ENCODE peak calls at places on chromosome 14, in ten cellular contexts. One of them, this sample, is unnamed.

GRCh38 chr14:49052516-49052915 is 533.7 kb downstream of the RPS29 start:
- DNase-seq in HepG2: no peak
- DNase-seq in testis: no peak
- DNase-seq in A549: no peak
- DNase-seq in stomach: no peak
- DNase-seq in heart left ventricle: no peak
- DNase-seq in tibial nerve: no peak
- DNase-seq in breast epithelium: no peak
- DNase-seq in HCT116: no peak
- DNase-seq in uterus: no peak
- DNase-seq in this sample: no peak

GRCh38 chr14:74911221-74911620 is 11.8 kb downstream of the RPS6KL1 start:
- DNase-seq in uterus: no peak
- DNase-seq in A549: no peak
- DNase-seq in stomach: no peak
- DNase-seq in heart left ventricle: no peak
- DNase-seq in testis: no peak
- DNase-seq in breast epithelium: no peak
- DNase-seq in tibial nerve: no peak
- DNase-seq in HepG2: no peak
- DNase-seq in HCT116: no peak
- DNase-seq in this sample: no peak

GRCh38 chr14:79989990-79990389 is 221.3 kb downstream of the DIO2 start:
- DNase-seq in tibial nerve: no peak
- DNase-seq in HepG2: no peak
- DNase-seq in breast epithelium: no peak
- DNase-seq in heart left ventricle: no peak
- DNase-seq in A549: no peak
- DNase-seq in uterus: no peak
- DNase-seq in testis: no peak
- DNase-seq in stomach: no peak
- DNase-seq in HCT116: no peak
- DNase-seq in this sample: no peak

GRCh38 chr14:88974991-88975835 is 150.8 kb downstream of the TTC8 start:
- DNase-seq in HepG2: no peak
- DNase-seq in tibial nerve: no peak
- DNase-seq in uterus: no peak
- DNase-seq in testis: peak; percentile 39
- DNase-seq in A549: no peak
- DNase-seq in heart left ventricle: no peak
- DNase-seq in breast epithelium: no peak
- DNase-seq in stomach: no peak
- DNase-seq in HCT116: no peak
- DNase-seq in this sample: peak; percentile 44

GRCh38 chr14:102451064-102451352 is 58.6 kb downstream of the ANKRD9 start:
- DNase-seq in heart left ventricle: no peak
- DNase-seq in stomach: no peak
- DNase-seq in breast epithelium: no peak
- DNase-seq in uterus: no peak
- DNase-seq in A549: no peak
- DNase-seq in testis: no peak
- DNase-seq in tibial nerve: no peak
- DNase-seq in HepG2: no peak
- DNase-seq in HCT116: no peak
- DNase-seq in this sample: no peak

GRCh38 chr14:51445001-51445390 is 204.9 kb downstream of the TMX1 start:
- DNase-seq in heart left ventricle: no peak
- DNase-seq in uterus: no peak
- DNase-seq in HepG2: no peak
- DNase-seq in testis: no peak
- DNase-seq in stomach: no peak
- DNase-seq in A549: no peak
- DNase-seq in tibial nerve: no peak
- DNase-seq in breast epithelium: no peak
- DNase-seq in HCT116: no peak
- DNase-seq in this sample: no peak

GRCh38 chr14:71658261-71658860 is 273.9 kb upstream of the RGS6 start:
- DNase-seq in HepG2: no peak
- DNase-seq in HCT116: no peak
- DNase-seq in uterus: no peak
- DNase-seq in tibial nerve: no peak
- DNase-seq in heart left ventricle: no peak
- DNase-seq in breast epithelium: no peak
- DNase-seq in A549: no peak
- DNase-seq in stomach: no peak
- DNase-seq in testis: no peak
- DNase-seq in this sample: no peak

GRCh38 chr14:68969278-68969677 is 9.8 kb downstream of the ACTN1 start:
- DNase-seq in A549: no peak
- DNase-seq in HCT116: no peak
- DNase-seq in stomach: no peak
- DNase-seq in tibial nerve: no peak
- DNase-seq in heart left ventricle: no peak
- DNase-seq in breast epithelium: no peak
- DNase-seq in uterus: no peak
- DNase-seq in testis: no peak
- DNase-seq in HepG2: no peak
- DNase-seq in this sample: no peak

GRCh38 chr14:93286212-93286890 is 46.5 kb downstream of the BTBD7 start:
- DNase-seq in A549: no peak
- DNase-seq in testis: no peak
- DNase-seq in heart left ventricle: no peak
- DNase-seq in breast epithelium: no peak
- DNase-seq in stomach: no peak
- DNase-seq in tibial nerve: no peak
- DNase-seq in HepG2: no peak
- DNase-seq in HCT116: no peak
- DNase-seq in uterus: no peak
- DNase-seq in this sample: no peak

GRCh38 chr14:58297412-58297761 is 968 bp upstream of the ARID4A start:
- DNase-seq in heart left ventricle: no peak
- DNase-seq in HCT116: no peak
- DNase-seq in breast epithelium: no peak
- DNase-seq in A549: peak; percentile 13
- DNase-seq in stomach: peak; percentile 33
- DNase-seq in HepG2: no peak
- DNase-seq in tibial nerve: no peak
- DNase-seq in testis: peak; percentile 73
- DNase-seq in uterus: no peak
- DNase-seq in this sample: no peak

GRCh38 chr14:22536853-22537338 is 52.1 kb downstream of the DAD1 start:
- DNase-seq in A549: peak; percentile 90
- DNase-seq in HepG2: no peak
- DNase-seq in breast epithelium: no peak
- DNase-seq in tibial nerve: no peak
- DNase-seq in testis: no peak
- DNase-seq in uterus: peak; percentile 93
- DNase-seq in heart left ventricle: peak; percentile 85
- DNase-seq in stomach: peak; percentile 55
- DNase-seq in HCT116: peak; percentile 82
- DNase-seq in this sample: peak; percentile 67

GRCh38 chr14:20667957-20668356 is 16.4 kb upstream of the RNASE4 start:
- DNase-seq in heart left ventricle: no peak
- DNase-seq in HepG2: no peak
- DNase-seq in A549: no peak
- DNase-seq in breast epithelium: no peak
- DNase-seq in testis: no peak
- DNase-seq in uterus: no peak
- DNase-seq in HCT116: no peak
- DNase-seq in stomach: no peak
- DNase-seq in tibial nerve: no peak
- DNase-seq in this sample: no peak

GRCh38 chr14:30985796-30986195 is 39.7 kb upstream of the AP4S1 start:
- DNase-seq in stomach: no peak
- DNase-seq in heart left ventricle: no peak
- DNase-seq in HepG2: no peak
- DNase-seq in tibial nerve: no peak
- DNase-seq in breast epithelium: no peak
- DNase-seq in A549: no peak
- DNase-seq in uterus: no peak
- DNase-seq in HCT116: no peak
- DNase-seq in testis: no peak
- DNase-seq in this sample: no peak

GRCh38 chr14:30982583-30982982 is 42.9 kb upstream of the AP4S1 start:
- DNase-seq in testis: no peak
- DNase-seq in breast epithelium: no peak
- DNase-seq in tibial nerve: no peak
- DNase-seq in HCT116: no peak
- DNase-seq in uterus: no peak
- DNase-seq in HepG2: no peak
- DNase-seq in heart left ventricle: no peak
- DNase-seq in stomach: no peak
- DNase-seq in A549: no peak
- DNase-seq in this sample: no peak

GRCh38 chr14:30983858-30984257 is 41.6 kb upstream of the AP4S1 start:
- DNase-seq in testis: no peak
- DNase-seq in uterus: no peak
- DNase-seq in A549: no peak
- DNase-seq in HepG2: no peak
- DNase-seq in HCT116: no peak
- DNase-seq in stomach: no peak
- DNase-seq in breast epithelium: no peak
- DNase-seq in tibial nerve: no peak
- DNase-seq in heart left ventricle: no peak
- DNase-seq in this sample: no peak

GRCh38 chr14:30977752-30978151 is 47.7 kb upstream of the AP4S1 start:
- DNase-seq in heart left ventricle: no peak
- DNase-seq in testis: no peak
- DNase-seq in breast epithelium: no peak
- DNase-seq in tibial nerve: no peak
- DNase-seq in HCT116: no peak
- DNase-seq in HepG2: no peak
- DNase-seq in stomach: no peak
- DNase-seq in uterus: no peak
- DNase-seq in A549: no peak
- DNase-seq in this sample: no peak

GRCh38 chr14:30980980-30981379 is 44.5 kb upstream of the AP4S1 start:
- DNase-seq in tibial nerve: no peak
- DNase-seq in stomach: no peak
- DNase-seq in testis: no peak
- DNase-seq in breast epithelium: no peak
- DNase-seq in HepG2: peak; percentile 56
- DNase-seq in HCT116: no peak
- DNase-seq in A549: no peak
- DNase-seq in heart left ventricle: no peak
- DNase-seq in uterus: no peak
- DNase-seq in this sample: no peak
- TF ChIP-seq POLR2A in tibial nerve: no peak
- TF ChIP-seq POLR2A in stomach: no peak
- TF ChIP-seq POLR2A in testis: no peak
- TF ChIP-seq POLR2A in breast epithelium: no peak
- TF ChIP-seq POLR2A in HepG2: no peak
- TF ChIP-seq POLR2A in HCT116: no peak
- TF ChIP-seq POLR2A in A549: no peak
- TF ChIP-seq POLR2A in heart left ventricle: no peak
- TF ChIP-seq POLR2A in uterus: no peak
- TF ChIP-seq POLR2A in this sample: no peak

DNA sequence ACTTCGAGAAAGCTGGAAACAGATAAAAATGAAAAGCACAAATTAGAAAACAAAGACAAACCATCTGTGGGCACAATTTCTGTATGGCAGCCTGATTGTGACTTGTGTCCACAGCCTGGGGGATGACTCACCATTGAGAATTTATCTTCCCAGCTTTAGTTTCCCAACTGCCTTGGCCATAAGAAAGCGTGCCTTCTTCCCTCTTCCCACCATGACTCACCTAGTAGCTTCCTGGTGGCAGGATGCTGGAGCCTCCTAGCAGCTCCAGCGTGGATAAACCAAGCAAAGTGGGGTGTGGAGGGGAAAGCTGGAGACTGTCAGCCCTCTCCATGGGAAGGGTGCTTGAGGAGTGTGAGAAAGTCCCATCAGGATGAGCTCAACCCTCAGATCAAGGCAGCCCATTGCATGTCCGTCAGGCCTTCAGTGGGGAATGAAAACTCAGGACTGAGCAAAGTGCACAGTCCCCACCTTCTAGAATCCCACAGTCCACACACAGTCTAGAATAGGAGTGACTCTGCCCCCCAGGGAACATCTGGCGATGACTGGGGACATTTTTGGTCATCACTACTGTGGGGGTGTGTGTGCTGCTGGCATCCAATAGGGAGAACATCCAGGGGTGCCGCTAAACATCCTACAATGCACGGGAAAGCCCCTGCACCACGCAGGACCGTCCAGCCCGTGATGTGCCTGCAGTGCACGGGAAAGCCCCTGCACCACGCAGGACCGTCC is 22.4 kb upstream of the SERPINA6 start:
- DNase-seq in heart left ventricle: no peak
- DNase-seq in stomach: no peak
- DNase-seq in A549: peak; percentile 82
- DNase-seq in uterus: no peak
- DNase-seq in HepG2: peak; percentile 68
- DNase-seq in breast epithelium: no peak
- DNase-seq in HCT116: peak; percentile 76
- DNase-seq in tibial nerve: no peak
- DNase-seq in testis: no peak
- DNase-seq in this sample: no peak
- H3K27ac ChIP-seq in heart left ventricle: no peak overlapping the region
- H3K27ac ChIP-seq in stomach: no peak overlapping the region
- H3K27ac ChIP-seq in A549: no peak overlapping the region
- H3K27ac ChIP-seq in uterus: no peak overlapping the region
- H3K27ac ChIP-seq in HepG2: no peak overlapping the region
- H3K27ac ChIP-seq in breast epithelium: no peak overlapping the region
- H3K27ac ChIP-seq in HCT116: no peak overlapping the region
- H3K27ac ChIP-seq in tibial nerve: no peak overlapping the region
- H3K27ac ChIP-seq in testis: no peak overlapping the region
- H3K27ac ChIP-seq in this sample: no peak overlapping the region

GRCh38 chr14:61178226-61179060 is 102.7 kb downstream of the TMEM30B start:
- DNase-seq in testis: no peak
- DNase-seq in breast epithelium: no peak
- DNase-seq in HepG2: peak; percentile 85
- DNase-seq in stomach: no peak
- DNase-seq in uterus: no peak
- DNase-seq in A549: peak; percentile 84
- DNase-seq in tibial nerve: no peak
- DNase-seq in heart left ventricle: no peak
- DNase-seq in HCT116: peak; percentile 83
- DNase-seq in this sample: no peak
- TF ChIP-seq POLR2A in testis: no peak
- TF ChIP-seq POLR2A in breast epithelium: no peak
- TF ChIP-seq POLR2A in HepG2: no peak
- TF ChIP-seq POLR2A in stomach: no peak
- TF ChIP-seq POLR2A in uterus: no peak
- TF ChIP-seq POLR2A in A549: no peak
- TF ChIP-seq POLR2A in tibial nerve: no peak
- TF ChIP-seq POLR2A in heart left ventricle: no peak
- TF ChIP-seq POLR2A in HCT116: no peak
- TF ChIP-seq POLR2A in this sample: no peak

DNA sequence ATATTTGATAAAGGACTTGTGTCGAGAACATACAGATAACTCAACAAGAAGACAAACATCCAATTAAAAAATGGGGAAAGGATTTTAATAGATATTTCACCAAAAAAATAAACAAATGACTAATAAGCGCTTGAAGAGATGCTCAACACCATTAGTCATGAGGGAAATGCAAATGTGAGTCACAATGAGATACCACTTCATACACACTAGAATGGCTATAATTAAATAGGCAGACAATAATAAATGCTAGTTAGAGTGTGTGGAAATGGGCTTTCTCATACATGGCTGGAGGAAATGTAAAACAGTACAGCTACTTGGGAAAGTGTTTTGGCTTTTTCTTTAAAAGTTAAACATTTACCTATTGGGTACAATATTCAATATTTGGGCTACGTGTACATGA is 34.8 kb downstream of the DLK1 start:
- DNase-seq in heart left ventricle: no peak
- DNase-seq in testis: no peak
- DNase-seq in A549: no peak
- DNase-seq in stomach: no peak
- DNase-seq in tibial nerve: no peak
- DNase-seq in breast epithelium: no peak
- DNase-seq in uterus: no peak
- DNase-seq in HepG2: no peak
- DNase-seq in HCT116: peak; percentile 40
- DNase-seq in this sample: no peak
- H3K27ac ChIP-seq in heart left ventricle: no peak overlapping the region
- H3K27ac ChIP-seq in testis: no peak overlapping the region
- H3K27ac ChIP-seq in A549: peak overlapping the region; percentile 57
- H3K27ac ChIP-seq in stomach: no peak overlapping the region
- H3K27ac ChIP-seq in tibial nerve: no peak overlapping the region
- H3K27ac ChIP-seq in breast epithelium: no peak overlapping the region
- H3K27ac ChIP-seq in uterus: no peak overlapping the region
- H3K27ac ChIP-seq in HepG2: peak overlapping the region; percentile 47
- H3K27ac ChIP-seq in HCT116: no peak overlapping the region
- H3K27ac ChIP-seq in this sample: no peak overlapping the region

This sample was measured in ovary.